ENCODE peak calls at places on chromosomes 11 and 22, in ten cellular contexts. X is body of pancreas, F is ovary, Q is thyroid gland, G is uterus, R is heart left ventricle, B is stomach, W is Peyer's patch, U is testis, D is prostate gland. O is an unnamed sample.
A peak's percentile ranks its signal among the peaks of the same experiment; 100 is the strongest.

GRCh38 chr11:123351375-123351774 is 78.7 kb upstream of the GRAMD1B start:
- DNase-seq in X (peak; percentile 11), F (peak; percentile 43), Q (no peak), G (no peak), R (no peak), B (no peak), W (no peak), U (no peak), D (no peak), O (no peak)

GRCh38 chr11:5004429-5005274 is 10.0 kb downstream of the OR51L1 start:
- DNase-seq in X (peak; percentile 67), F (peak; percentile 30), Q (peak; percentile 79), G (no peak), R (peak; percentile 44), B (peak; percentile 72), W (peak; percentile 53), U (peak; percentile 82), D (peak; percentile 39), O (peak; percentile 44)

GRCh38 chr22:20440637-20441591 is 3.3 kb upstream of the SCARF2 start:
- DNase-seq in X (no peak), F (no peak), Q (peak; percentile 64), G (no peak), R (peak; percentile 41), B (no peak), W (no peak), U (no peak), D (no peak), O (no peak)

GRCh38 chr11:32325187-32325586 is 110.2 kb downstream of the WT1 start:
- DNase-seq in X (no peak), F (no peak), Q (no peak), G (no peak), R (no peak), B (no peak), W (no peak), U (peak; percentile 36), D (no peak), O (no peak)

GRCh38 chr11:95341246-95341645 is 110.2 kb upstream of the SESN3 start:
- DNase-seq in X (no peak), F (peak; percentile 34), Q (no peak), G (peak; percentile 30), R (no peak), B (no peak), W (no peak), U (no peak), D (no peak), O (no peak)

GRCh38 chr11:113730887-113731726 is 25.0 kb upstream of the TMPRSS5 start:
- DNase-seq in X (no peak), F (no peak), Q (peak; percentile 2), G (peak; percentile 24), R (no peak), B (peak; percentile 45), W (peak; percentile 57), U (peak; percentile 65), D (peak; percentile 45), O (no peak)

GRCh38 chr11:62242021-62242420 is at the start of gene SCGB1D2:
- DNase-seq in X (peak; percentile 53), F (no peak), Q (peak; percentile 97), G (no peak), R (peak; percentile 70), B (no peak), W (no peak), U (peak; percentile 14), D (peak; percentile 93), O (no peak)

GRCh38 chr11:94674005-94674491 is 94.1 kb upstream of the AMOTL1 start:
- DNase-seq in X (no peak), F (no peak), Q (no peak), G (peak; percentile 30), R (no peak), B (no peak), W (no peak), U (no peak), D (no peak), O (no peak)

GRCh38 chr11:72406536-72407507 is 27.5 kb downstream of the CLPB start:
- DNase-seq in X (no peak), F (no peak), Q (no peak), G (no peak), R (no peak), B (no peak), W (no peak), U (no peak), D (no peak), O (no peak)

GRCh38 chr11:59754494-59754858 is 700 bp upstream of the STX3 start:
- DNase-seq in X (peak; percentile 31), F (peak; percentile 23), Q (peak; percentile 24), G (peak; percentile 21), R (peak; percentile 63), B (no peak), W (peak; percentile 62), U (peak; percentile 28), D (peak; percentile 7), O (no peak)

GRCh38 chr11:12066056-12066798 is 44.2 kb upstream of the MICAL2 start:
- DNase-seq in X (no peak), F (no peak), Q (no peak), G (peak; percentile 69), R (no peak), B (no peak), W (peak; percentile 79), U (no peak), D (peak; percentile 79), O (no peak)

GRCh38 chr11:6249822-6250555 is 9.6 kb upstream of the CCKBR start:
- DNase-seq in X (peak; percentile 90), F (peak; percentile 66), Q (no peak), G (peak; percentile 88), R (peak; percentile 80), B (peak; percentile 93), W (peak; percentile 87), U (peak; percentile 92), D (no peak), O (no peak)

GRCh38 chr22:42444060-42444904 is 12.1 kb upstream of the NFAM1 start:
- DNase-seq in X (peak; percentile 88), F (peak; percentile 90), Q (peak; percentile 75), G (peak; percentile 90), R (peak; percentile 88), B (peak; percentile 84), W (peak; percentile 93), U (peak; percentile 78), D (peak; percentile 67), O (peak; percentile 88)
- TF ChIP-seq POLR2A in X (peak; percentile 34), F (peak; percentile 52), Q (no peak), G (peak; percentile 48), R (no peak), B (no peak), W (no peak), U (no peak), D (no peak), O (peak; percentile 43)

DNA sequence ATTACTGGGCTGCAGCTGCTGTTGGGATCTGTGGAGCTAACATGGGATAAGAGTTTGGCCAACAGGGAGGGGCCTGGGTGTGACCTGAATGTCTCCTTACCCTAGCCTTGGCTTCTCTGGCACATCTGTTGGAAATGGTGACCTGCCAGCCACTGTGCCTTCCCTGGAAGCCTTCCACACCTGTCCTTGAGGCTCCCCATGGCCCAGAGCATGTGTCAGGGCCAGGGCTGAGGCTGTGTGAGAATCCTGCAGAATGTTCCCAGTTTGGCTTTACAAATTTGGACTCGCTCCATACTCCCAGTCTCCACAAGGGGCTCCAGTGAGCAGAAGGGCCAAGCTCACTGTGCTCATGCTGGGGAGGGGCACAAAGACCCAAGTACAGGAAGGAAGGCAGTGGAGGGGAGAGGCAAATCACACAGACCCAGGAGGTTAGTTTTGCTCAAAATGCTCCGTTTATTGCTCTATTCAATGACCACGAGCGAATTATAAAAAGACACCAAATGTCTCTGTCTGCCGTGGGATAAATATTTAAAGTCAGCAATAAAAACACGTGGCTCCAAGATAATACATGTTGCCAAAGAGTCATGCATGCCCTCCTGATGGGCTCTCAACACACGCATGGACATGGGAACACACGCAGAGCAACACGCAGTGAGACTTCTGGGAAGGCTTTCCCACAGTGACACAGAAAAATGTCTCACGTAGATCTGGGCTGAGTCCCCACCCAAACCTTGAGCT is 1.7 kb upstream of the IGSF22 start:
- DNase-seq in X (peak; percentile 36), F (peak; percentile 51), Q (peak; percentile 37), G (no peak), R (no peak), B (no peak), W (peak; percentile 69), U (peak; percentile 26), D (no peak), O (no peak)
- H3K27me3 ChIP-seq in X (no peaks in the 10 kb centered on the region), F (no peaks in the 10 kb centered on the region), Q (no peaks in the 10 kb centered on the region), G (no peaks in the 10 kb centered on the region), R (no peaks in the 10 kb centered on the region), B (no peaks in the 10 kb centered on the region), W (no peaks in the 10 kb centered on the region), U (no peaks in the 10 kb centered on the region), D (no peaks in the 10 kb centered on the region), O (no peaks in the 10 kb centered on the region)

GRCh38 chr22:27308513-27308912 is 493.0 kb downstream of the MN1 start:
- DNase-seq in X (no peak), F (no peak), Q (no peak), G (no peak), R (no peak), B (no peak), W (no peak), U (no peak), D (no peak), O (no peak)

GRCh38 chr22:27309713-27310112 is 491.8 kb downstream of the MN1 start:
- DNase-seq in X (no peak), F (no peak), Q (no peak), G (no peak), R (no peak), B (no peak), W (no peak), U (peak; percentile 17), D (no peak), O (no peak)

GRCh38 chr22:27312567-27313507 is 488.7 kb downstream of the MN1 start:
- DNase-seq in X (no peak), F (peak; percentile 36), Q (no peak), G (no peak), R (no peak), B (no peak), W (no peak), U (no peak), D (no peak), O (no peak)

GRCh38 chr22:27311666-27312566 is 489.6 kb downstream of the MN1 start:
- DNase-seq in X (no peak), F (no peak), Q (peak; percentile 6), G (no peak), R (no peak), B (no peak), W (no peak), U (no peak), D (no peak), O (no peak)

GRCh38 chr22:27310966-27311665 is 490.4 kb downstream of the MN1 start:
- DNase-seq in X (no peak), F (no peak), Q (no peak), G (no peak), R (no peak), B (no peak), W (no peak), U (peak; percentile 21), D (no peak), O (no peak)
- H3K4me3 ChIP-seq in X (no peak overlapping the region), F (no peak overlapping the region), Q (no peak overlapping the region), G (no peak overlapping the region), R (no peak overlapping the region), B (no peak overlapping the region), W (no peak overlapping the region), U (no peak overlapping the region), D (no peak overlapping the region), O (no peak overlapping the region)

DNA sequence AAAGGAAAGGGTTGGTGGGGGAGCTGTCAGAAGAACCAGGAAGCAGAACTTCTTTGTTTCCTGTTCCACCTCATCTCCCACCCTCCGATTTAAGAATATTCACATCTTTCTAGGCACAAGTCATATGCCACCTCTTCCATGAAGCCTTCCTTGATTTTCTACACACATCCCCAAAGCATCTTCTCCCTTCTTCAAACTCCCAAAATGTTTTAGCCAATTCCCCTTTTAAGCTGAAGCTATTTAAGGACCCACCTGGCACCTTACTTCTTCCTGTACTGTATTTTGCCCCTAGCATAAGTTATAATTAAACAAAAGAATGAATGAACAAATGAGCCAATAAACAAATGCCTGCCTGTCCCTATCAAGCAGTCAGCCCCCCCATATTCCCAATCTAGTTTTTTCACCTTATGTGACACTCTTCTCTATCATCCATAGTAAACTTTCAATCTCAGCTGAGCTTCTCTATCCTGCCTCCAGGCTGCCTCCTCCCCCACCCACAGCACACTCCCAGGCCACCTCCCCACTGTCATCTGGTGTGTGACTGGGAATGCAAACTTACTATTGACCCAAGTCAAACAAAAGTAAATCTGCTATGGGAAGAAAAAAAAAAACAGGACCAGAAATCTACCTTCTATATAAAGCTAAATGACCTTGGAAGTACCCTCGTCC is 3.9 kb downstream of the TNKS1BP1 start:
- DNase-seq in X (no peak), F (no peak), Q (peak; percentile 50), G (no peak), R (peak; percentile 47), B (peak; percentile 70), W (no peak), U (no peak), D (peak; percentile 58), O (no peak)
- TF ChIP-seq POLR2A in X (no peak), F (no peak), Q (no peak), G (no peak), R (no peak), B (no peak), W (no peak), U (no peak), D (no peak), O (no peak)

O was measured in tibial nerve.